ENCODE peak calls at places on chromosomes 1 and 21, in six cellular contexts. C, R, O, D, M and I are unnamed samples.

GRCh38 chr1:24991242-24992037 is 61.4 kb upstream of the RUNX3 start:
- DNase-seq in M (no peak), D (no peak), C (no peak), O (no peak), R (no peak), I (no peak)

GRCh38 chr1:221725683-221726330 is 16.1 kb downstream of the DUSP10 start:
- DNase-seq in C (no peak), M (no peak), D (no peak), O (no peak), R (no peak), I (peak; percentile 60)

GRCh38 chr1:180530501-180530900 is 28.1 kb upstream of the ACBD6 start:
- DNase-seq in O (peak; percentile 39), M (no peak), C (no peak), D (no peak), R (no peak), I (peak; percentile 94)

GRCh38 chr1:226662704-226663326 is 76.3 kb downstream of the ITPKB start:
- DNase-seq in O (no peak), D (no peak), C (no peak), M (peak; percentile 99), R (peak; percentile 54), I (peak; percentile 100)

GRCh38 chr1:8395433-8395866 is 77.5 kb downstream of the SLC45A1 start:
- DNase-seq in O (no peak), M (peak; percentile 51), R (no peak), D (no peak), C (no peak), I (no peak)

GRCh38 chr1:19437911-19438310 is 47.4 kb downstream of the CAPZB start:
- DNase-seq in O (no peak), D (no peak), R (no peak), M (no peak), C (no peak), I (peak; percentile 48)

GRCh38 chr1:230857077-230857476 is 11.2 kb downstream of the C1orf198 start:
- DNase-seq in O (no peak), M (no peak), D (no peak), R (no peak), C (no peak), I (peak; percentile 78)

GRCh38 chr1:202710070-202711025 is at the start of gene SYT2:
- DNase-seq in C (peak; percentile 35), D (peak; percentile 81), O (no peak), R (peak; percentile 34), M (no peak), I (no peak)

GRCh38 chr1:90851711-90852050 is 134.6 kb upstream of the BARHL2 start:
- DNase-seq in C (no peak), O (no peak), D (no peak), M (no peak), R (no peak), I (no peak)

GRCh38 chr1:25616932-25617625 is 488 bp downstream of the MAN1C1 start:
- DNase-seq in O (no peak), C (no peak), R (no peak), D (no peak), M (no peak), I (no peak)

GRCh38 chr1:107523061-107523460 is 382.2 kb downstream of the NTNG1 start:
- DNase-seq in M (no peak), D (no peak), O (no peak), R (no peak), C (no peak), I (no peak)

GRCh38 chr1:32101233-32101681 is 6.6 kb upstream of the KPNA6 start:
- DNase-seq in M (no peak), D (no peak), R (no peak), O (no peak), C (peak; percentile 65), I (peak; percentile 75)

GRCh38 chr1:170840371-170840770 is 95.0 kb upstream of the MROH9 start:
- DNase-seq in D (no peak), M (no peak), C (no peak), O (no peak), R (no peak), I (no peak)

GRCh38 chr1:221435510-221435909 is 306.4 kb downstream of the DUSP10 start:
- DNase-seq in D (no peak), C (peak; percentile 32), M (no peak), O (peak; percentile 17), R (peak; percentile 36), I (peak; percentile 83)

GRCh38 chr1:24926596-24927249 is 3.4 kb downstream of the RUNX3 start:
- DNase-seq in D (no peak), C (no peak), M (no peak), O (no peak), R (no peak), I (no peak)

GRCh38 chr1:208088319-208088718 is 155.9 kb downstream of the PLXNA2 start:
- DNase-seq in M (no peak), D (no peak), C (no peak), O (no peak), R (no peak), I (no peak)

GRCh38 chr1:201376107-201376463 is 1.4 kb downstream of the TNNT2 start:
- DNase-seq in C (no peak), M (no peak), O (no peak), D (no peak), R (no peak), I (no peak)

GRCh38 chr1:201376464-201377374 is 761 bp downstream of the TNNT2 start:
- DNase-seq in R (peak; percentile 77), O (peak; percentile 39), C (peak; percentile 82), M (no peak), D (peak; percentile 93), I (peak; percentile 46)

GRCh38 chr1:201371841-201372240 is 5.6 kb downstream of the TNNT2 start:
- DNase-seq in O (no peak), M (no peak), C (no peak), D (no peak), R (no peak), I (no peak)

GRCh38 chr1:201375169-201375568 is 2.3 kb downstream of the TNNT2 start:
- DNase-seq in M (no peak), O (no peak), C (no peak), R (no peak), D (no peak), I (no peak)

DNA sequence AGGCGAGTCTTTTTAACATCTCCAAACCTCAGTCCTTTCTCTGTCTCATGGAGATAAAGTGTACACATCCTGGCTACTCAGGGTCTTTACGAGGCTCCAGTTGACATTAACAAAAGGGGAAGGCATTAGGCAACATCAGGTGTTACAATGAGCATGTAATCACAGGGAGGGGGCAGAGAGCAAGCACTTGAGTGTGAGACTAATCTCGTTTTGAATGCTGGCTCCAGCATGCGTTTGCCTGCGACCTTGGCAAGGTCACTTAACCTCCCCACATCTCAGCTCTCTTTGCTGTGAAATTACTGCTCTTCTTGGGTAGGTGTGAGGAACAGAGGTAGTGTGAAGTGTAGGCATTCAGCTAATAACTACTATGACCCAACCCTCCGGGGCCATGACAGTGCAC is 3.1 kb downstream of the TNNT2 start:
- DNase-seq in D (no peak), M (no peak), C (no peak), R (no peak), O (no peak), I (no peak)
- TF ChIP-seq CEBPB in D (no peak), M (no peak), C (no peak), R (no peak), O (no peak), I (no peak)

DNA sequence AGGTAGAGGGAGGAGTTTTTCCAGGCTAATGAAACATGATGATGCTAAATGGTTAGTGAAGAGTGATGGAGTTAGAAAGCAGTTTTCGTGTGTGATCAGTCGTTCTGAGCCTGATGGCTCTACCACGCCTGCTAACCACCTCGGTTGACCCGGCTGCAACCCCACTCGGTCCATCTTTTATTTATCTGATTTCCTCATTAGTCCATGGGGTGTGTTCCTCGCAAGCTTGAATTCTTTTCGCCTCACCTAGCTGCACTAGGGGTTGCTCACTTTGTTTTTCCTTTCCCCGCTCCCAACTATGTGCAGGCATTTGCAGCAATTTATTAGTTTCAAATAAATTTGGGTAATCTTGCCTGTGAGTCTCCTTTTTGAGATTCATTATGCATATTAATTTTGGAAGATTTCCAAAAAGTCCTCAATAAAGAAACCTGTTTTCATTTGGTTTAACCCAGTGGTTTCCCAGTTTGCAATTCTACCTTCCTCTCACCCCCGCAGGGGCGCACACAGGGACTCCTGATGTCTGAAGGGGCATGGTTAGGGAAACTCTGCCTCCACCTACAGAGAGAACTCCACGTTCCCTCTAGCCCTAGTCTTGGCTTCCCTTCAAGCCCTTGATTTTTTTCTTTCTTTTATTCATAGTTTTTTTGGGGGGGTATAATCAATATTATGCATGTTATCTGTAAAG is 12.6 kb downstream of the B3GALT5 start:
- DNase-seq in R (no peak), D (peak; percentile 34), O (no peak), C (no peak), M (no peak), I (no peak)
- TF ChIP-seq USF2 in R (no peak), D (no peak), O (no peak), C (no peak), M (no peak), I (no peak)

GRCh38 chr1:200890818-200891773 is 3.6 kb upstream of the INAVA start:
- DNase-seq in R (peak; percentile 78), D (peak; percentile 86), O (peak; percentile 68), M (no peak), C (no peak), I (peak; percentile 19)
- TF ChIP-seq CEBPB in R (no peak), D (no peak), O (no peak), M (no peak), C (no peak), I (no peak)

GRCh38 chr1:155093938-155094621 is 15.4 kb downstream of the EFNA3 start:
- DNase-seq in D (peak; percentile 54), O (peak; percentile 46), R (no peak), C (peak; percentile 60), M (no peak), I (peak; percentile 45)
- TF ChIP-seq USF2 in D (no peak), O (no peak), R (no peak), C (no peak), M (no peak), I (no peak)